ENCODE peak calls at places on chromosomes 3 and 15, in six cellular contexts. T is naive thymus-derived CD8-positive, alpha-beta T cell; U is pons; A is coronary artery; X is SIG-M5; O is CD8-positive, alpha-beta memory T cell. K is an unnamed sample.

GRCh38 chr15:33278816-33279612 is 31.8 kb upstream of the RYR3 start:
- DNase-seq in T (no peak), U (no peak), A (no peak), X (no peak), O (no peak), K (no peak)

GRCh38 chr3:15218689-15219088 is 12.6 kb downstream of the CAPN7 start:
- DNase-seq in T (no peak), U (no peak), A (no peak), X (no peak), O (no peak), K (no peak)

GRCh38 chr3:48877671-48878070 is 21.0 kb downstream of the SLC25A20 start:
- DNase-seq in T (no peak), U (no peak), A (no peak), X (no peak), O (no peak), K (no peak)

GRCh38 chr15:95503640-95504225 is 826.8 kb upstream of the NR2F2 start:
- DNase-seq in T (no peak), U (no peak), A (no peak), X (no peak), O (no peak), K (no peak)

GRCh38 chr15:58066042-58066867 is 744 bp upstream of the ALDH1A2 start:
- DNase-seq in T (peak; percentile 25), U (peak; percentile 17), A (peak; percentile 75), X (no peak), O (peak; percentile 44), K (peak; percentile 94)

GRCh38 chr3:25338158-25338725 is 89.8 kb upstream of the RARB start:
- DNase-seq in T (no peak), U (no peak), A (no peak), X (no peak), O (no peak), K (no peak)

GRCh38 chr3:154243353-154243752 is 80.9 kb downstream of the DHX36 start:
- DNase-seq in T (no peak), U (peak; percentile 39), A (no peak), X (no peak), O (no peak), K (no peak)

GRCh38 chr3:141050913-141051632 is at the start of gene SPSB4:
- DNase-seq in T (no peak), U (no peak), A (no peak), X (no peak), O (no peak), K (no peak)

GRCh38 chr15:33587773-33588172 is 277.0 kb downstream of the RYR3 start:
- DNase-seq in T (no peak), U (no peak), A (no peak), X (no peak), O (no peak), K (no peak)

GRCh38 chr15:80604583-80605506 is 90.3 kb upstream of the ABHD17C start:
- DNase-seq in T (no peak), U (no peak), A (peak; percentile 24), X (no peak), O (no peak), K (no peak)

GRCh38 chr15:77533530-77533929 is 99.2 kb downstream of the LINGO1 start:
- DNase-seq in T (no peak), U (no peak), A (no peak), X (no peak), O (no peak), K (no peak)

GRCh38 chr3:175608351-175608750 is 749.2 kb downstream of the NAALADL2 start:
- DNase-seq in T (no peak), U (peak; percentile 61), A (no peak), X (no peak), O (no peak), K (no peak)

GRCh38 chr15:72492733-72493132 is 18.6 kb downstream of the ARIH1 start:
- DNase-seq in T (no peak), U (no peak), A (no peak), X (no peak), O (no peak), K (no peak)

GRCh38 chr3:158936530-158937113 is 134.8 kb downstream of the MFSD1 start:
- DNase-seq in T (no peak), U (no peak), A (no peak), X (no peak), O (no peak), K (no peak)